ENCODE peak calls at places on chromosomes 4 and X, in five cellular contexts. P is thoracic aorta, C is right lobe of liver, G is endothelial cell of umbilical vein, V is psoas muscle. W is an unnamed sample. For H3K4me1, the result is how much of the 10 kb centered on the place peaks cover.

GRCh38 chrX:14697453-14697852 is 168.1 kb downstream of the GLRA2 start:
- DNase-seq in G (peak), V (peak), C (no peak), P (no peak), W (peak)

GRCh38 chrX:48754124-48754667 is 7.4 kb upstream of the GLOD5 start:
- DNase-seq in C (no peak), G (no peak), P (no peak), V (no peak), W (no peak)

GRCh38 chr4:4727536-4727935 is 131.9 kb upstream of the MSX1 start:
- DNase-seq in G (no peak), P (no peak), V (no peak), C (no peak), W (no peak)

GRCh38 chr4:55437356-55437796 is 41.6 kb downstream of the TMEM165 start:
- DNase-seq in P (no peak), C (no peak), V (no peak), G (peak), W (peak)

GRCh38 chr4:55074386-55074785 is 51.0 kb downstream of the KDR start:
- DNase-seq in C (no peak), V (no peak), G (peak), P (no peak), W (no peak)

GRCh38 chrX:31268359-31268758 is 196.5 kb upstream of the FTHL17 start:
- DNase-seq in C (no peak), G (no peak), P (no peak), V (no peak), W (no peak)

GRCh38 chr4:138300616-138301015 is 58.5 kb upstream of the SLC7A11 start:
- DNase-seq in G (no peak), C (no peak), P (no peak), V (no peak), W (no peak)

GRCh38 chrX:48460031-48460430 is 10.0 kb downstream of the SLC38A5 start:
- DNase-seq in V (no peak), P (no peak), C (peak), G (no peak), W (no peak)

GRCh38 chr4:164320847-164321246 is 433.1 kb upstream of the SMIM31 start:
- DNase-seq in G (no peak), P (no peak), C (no peak), V (no peak), W (no peak)

GRCh38 chr4:129344058-129344457 is 248.1 kb downstream of the C4orf33 start:
- DNase-seq in G (peak), V (no peak), P (no peak), C (no peak), W (peak)

GRCh38 chrX:29470029-29470428 is 745.3 kb upstream of the MAGEB2 start:
- DNase-seq in C (no peak), P (no peak), G (no peak), V (no peak), W (no peak)

GRCh38 chr4:7323872-7324650 is 110.7 kb downstream of the PSAPL1 start:
- DNase-seq in V (peak), G (no peak), P (no peak), C (peak), W (no peak)

GRCh38 chrX:68146054-68146453 is 287.2 kb downstream of the OPHN1 start:
- DNase-seq in P (no peak), V (no peak), G (peak), C (no peak), W (peak)

GRCh38 chrX:17022205-17022604 is 75.7 kb downstream of the REPS2 start:
- DNase-seq in V (no peak), G (no peak), C (no peak), P (no peak), W (peak)

DNA sequence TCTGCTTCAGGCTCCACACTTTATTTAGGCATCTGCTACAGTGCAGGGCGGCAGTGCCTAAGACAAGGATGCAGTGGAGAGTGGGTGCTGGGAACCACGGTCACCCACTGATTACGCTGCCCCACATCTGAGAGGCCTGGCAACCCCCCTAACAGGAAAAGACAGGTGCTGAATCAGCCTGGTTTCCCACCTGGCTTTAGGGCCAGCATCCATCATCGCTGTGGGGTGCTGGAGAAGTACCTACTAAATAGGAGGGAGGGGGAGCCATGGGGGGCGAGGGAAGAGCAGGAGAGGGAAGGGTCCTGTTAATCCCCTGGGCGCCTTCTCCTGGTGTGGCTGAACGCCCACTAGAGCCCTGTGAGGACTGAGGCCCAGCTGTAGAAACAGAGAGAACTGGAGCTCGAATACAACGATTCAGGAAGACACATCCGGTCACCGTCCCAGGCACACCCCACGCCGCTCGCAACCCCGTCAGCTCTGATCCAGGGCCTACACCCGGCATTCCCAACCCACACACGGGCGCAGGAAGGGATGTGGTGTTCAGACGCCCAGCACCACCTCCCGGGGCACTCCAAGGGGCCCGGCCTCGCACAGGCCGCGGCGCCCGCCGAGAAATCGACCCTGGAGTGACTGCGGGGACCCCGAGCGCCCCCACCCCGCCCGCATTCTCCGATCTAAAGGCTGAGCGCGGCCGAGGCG is 554 bp downstream of the DCTD start:
- DNase-seq in V (peak), G (peak), C (peak), P (no peak), W (peak)
- H3K4me1 ChIP-seq in V (under half), G (under half), C (under half), P (under half), W (under half)

GRCh38 chr4:78945638-78946179 is 6.5 kb upstream of the PAQR3 start:
- DNase-seq in V (no peak), P (no peak), G (no peak), C (no peak), W (no peak)
- H3K4me1 ChIP-seq in V (under half), P (under half), G (under half), C (under half), W (under half)

GRCh38 chr4:57097711-57098110 is 12.5 kb downstream of the IGFBP7 start:
- DNase-seq in V (no peak), G (no peak), P (no peak), C (no peak), W (no peak)

GRCh38 chr4:57098415-57098814 is 11.8 kb downstream of the IGFBP7 start:
- DNase-seq in P (no peak), C (no peak), V (no peak), G (no peak), W (no peak)

GRCh38 chr4:57100979-57101629 is 9.1 kb downstream of the IGFBP7 start:
- DNase-seq in G (no peak), V (no peak), P (no peak), C (no peak), W (no peak)

GRCh38 chr4:57099363-57099762 is 10.8 kb downstream of the IGFBP7 start:
- DNase-seq in G (no peak), V (no peak), P (no peak), C (no peak), W (no peak)

GRCh38 chr4:57098945-57099344 is 11.2 kb downstream of the IGFBP7 start:
- DNase-seq in V (no peak), G (no peak), C (no peak), P (no peak), W (no peak)
- H3K4me1 ChIP-seq in V (under half), G (half or more), C (under half), P (half or more), W (under half)

DNA sequence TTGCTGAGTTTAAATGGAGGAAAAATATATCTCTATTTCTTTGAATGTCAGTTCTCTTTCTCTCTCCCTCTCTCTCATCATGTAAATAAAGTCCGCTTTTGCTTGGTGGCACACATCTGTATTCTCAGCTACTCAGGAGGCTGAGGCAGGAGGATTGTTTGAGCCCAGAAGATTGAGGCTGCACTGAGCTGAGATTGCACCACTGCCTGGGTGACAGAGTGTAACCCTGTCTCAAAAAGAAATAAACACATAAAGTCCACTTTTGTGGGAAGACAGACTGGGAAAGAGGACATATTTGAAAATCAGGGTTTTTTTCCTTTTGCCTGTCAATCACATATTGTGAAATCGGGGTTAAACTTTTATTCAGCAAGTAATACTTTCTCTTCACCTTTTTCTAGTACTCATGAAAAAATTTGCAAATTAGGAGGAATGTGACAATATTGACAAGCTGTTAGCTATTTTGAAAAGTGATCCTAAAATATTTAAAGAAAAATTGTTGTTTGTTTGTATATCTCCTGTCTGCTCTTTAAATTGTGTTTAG is 42.6 kb downstream of the PLS3 start:
- DNase-seq in C (no peak), V (no peak), G (no peak), P (no peak), W (no peak)
- H3K4me1 ChIP-seq in C (under half), V (under half), G (under half), P (under half), W (under half)

DNA sequence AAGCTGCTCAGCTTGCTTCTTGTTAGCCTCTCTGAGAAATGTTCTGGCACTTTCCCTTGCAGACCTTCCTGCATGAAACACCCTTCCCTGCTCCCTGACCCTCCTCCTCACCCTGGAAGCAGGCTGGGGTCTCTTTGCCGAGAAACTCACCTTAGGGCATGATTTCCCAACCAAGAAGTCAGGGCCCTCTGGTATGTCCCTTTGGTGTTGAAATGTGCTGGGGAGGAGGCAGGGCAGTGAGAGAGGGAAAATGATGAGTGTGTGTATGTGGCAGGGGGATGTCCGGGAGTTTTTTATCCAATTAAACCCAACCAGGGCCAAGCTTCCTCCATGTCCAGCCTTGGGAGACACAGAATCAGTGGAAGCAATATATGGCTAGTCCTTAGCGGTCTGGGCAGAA is 5.1 kb downstream of the ELF4 start:
- DNase-seq in V (no peak), C (no peak), G (no peak), P (no peak), W (no peak)
- H3K4me1 ChIP-seq in V (under half), C (under half), G (under half), P (under half), W (under half)

GRCh38 chr4:94575652-94576051 is 123.9 kb downstream of the PDLIM5 start:
- DNase-seq in V (no peak), P (no peak), C (no peak), G (no peak), W (no peak)

GRCh38 chr4:94578195-94578594 is 126.5 kb downstream of the PDLIM5 start:
- DNase-seq in V (no peak), G (no peak), C (no peak), P (no peak), W (no peak)

GRCh38 chr4:94574616-94575015 is 122.9 kb downstream of the PDLIM5 start:
- DNase-seq in G (no peak), V (no peak), C (no peak), P (no peak), W (no peak)

GRCh38 chr4:94577136-94577535 is 125.4 kb downstream of the PDLIM5 start:
- DNase-seq in P (peak), V (no peak), G (peak), C (no peak), W (no peak)

DNA sequence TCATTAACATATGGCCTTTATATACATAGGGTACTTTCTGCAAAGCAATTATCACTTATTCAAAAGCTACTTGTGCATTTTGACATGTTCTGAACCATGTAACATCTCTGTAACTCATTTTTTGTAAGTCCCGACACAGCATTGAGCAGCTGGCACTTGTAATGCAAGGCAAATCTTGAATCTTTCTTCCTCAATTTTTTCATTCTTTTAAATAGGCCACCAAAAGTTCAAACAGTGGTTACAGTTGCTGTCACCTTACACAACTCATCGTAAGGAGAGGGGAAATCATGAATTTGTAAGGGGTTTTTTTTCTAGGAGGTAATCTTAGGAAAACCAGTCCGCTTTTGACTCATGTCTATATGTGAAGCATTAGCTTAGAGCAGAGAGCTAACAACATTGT is 124.4 kb downstream of the PDLIM5 start:
- DNase-seq in P (no peak), V (no peak), C (no peak), G (no peak), W (no peak)
- H3K4me1 ChIP-seq in P (under half), V (half or more), C (under half), G (under half), W (under half)

DNA sequence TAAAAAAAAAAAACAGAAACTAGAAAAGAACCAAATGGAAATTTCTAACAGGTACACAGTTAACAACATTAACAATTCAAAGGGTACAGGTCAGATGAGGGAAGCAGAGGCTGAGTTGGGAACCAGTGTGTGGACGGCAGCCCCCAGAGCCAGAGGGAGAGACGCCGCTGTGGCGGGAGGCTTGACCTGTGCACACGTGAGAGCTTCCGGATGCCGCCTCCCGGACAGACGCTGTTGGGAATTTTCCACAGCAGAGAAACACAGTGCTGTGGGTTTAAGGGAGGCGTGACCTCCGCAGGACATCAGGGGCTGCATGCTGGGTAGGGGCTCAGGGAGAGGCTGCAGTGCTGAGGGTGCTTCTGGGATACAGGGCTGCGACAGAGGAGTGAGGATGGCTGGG is 22.2 kb downstream of the TACC3 start:
- DNase-seq in C (no peak), V (no peak), G (no peak), P (no peak), W (no peak)
- H3K4me1 ChIP-seq in C (under half), V (under half), G (under half), P (under half), W (under half)

DNA sequence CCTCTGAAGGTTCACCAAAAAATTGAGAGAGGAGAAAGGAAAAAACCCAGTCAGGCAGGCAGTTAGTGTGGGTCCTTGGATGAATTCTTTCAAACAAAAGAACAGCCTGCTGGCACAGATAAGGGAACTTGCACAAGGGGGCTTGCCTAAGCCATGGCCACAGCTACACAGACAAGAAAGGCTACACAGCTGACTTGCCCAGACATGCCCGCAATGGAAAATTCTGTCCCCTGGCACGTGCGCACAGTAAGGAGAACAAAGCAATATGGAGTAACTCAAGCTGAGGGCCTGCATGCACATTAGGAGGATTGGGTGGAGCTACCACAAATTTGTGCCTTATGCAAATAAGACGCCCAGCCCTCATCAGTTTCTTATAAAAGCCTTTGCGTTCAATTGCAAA is 512.5 kb upstream of the HTR2C start:
- DNase-seq in C (no peak), P (no peak), V (no peak), G (no peak), W (no peak)
- H3K4me1 ChIP-seq in C (under half), P (under half), V (under half), G (under half), W (under half)

GRCh38 chr4:123350726-123351125 is 45.9 kb upstream of the SPRY1 start:
- DNase-seq in V (no peak), P (no peak), G (no peak), C (no peak), W (no peak)

GRCh38 chr4:123350191-123350544 is 46.4 kb upstream of the SPRY1 start:
- DNase-seq in C (no peak), P (no peak), G (peak), V (no peak), W (peak)

GRCh38 chr4:123346944-123347343 is 49.7 kb upstream of the SPRY1 start:
- DNase-seq in V (no peak), P (no peak), G (no peak), C (no peak), W (no peak)

GRCh38 chr4:123351713-123352112 is 44.9 kb upstream of the SPRY1 start:
- DNase-seq in C (peak), V (no peak), P (no peak), G (no peak), W (peak)

GRCh38 chr4:123349401-123350190 is 47.0 kb upstream of the SPRY1 start:
- DNase-seq in G (no peak), V (no peak), P (no peak), C (no peak), W (peak)
- H3K4me1 ChIP-seq in G (under half), V (under half), P (under half), C (under half), W (under half)

GRCh38 chr4:26874110-26874509 is 13.5 kb downstream of the STIM2 start:
- DNase-seq in G (no peak), P (no peak), V (no peak), C (peak), W (no peak)

GRCh38 chr4:26871611-26872010 is 11.0 kb downstream of the STIM2 start:
- DNase-seq in G (no peak), V (no peak), P (no peak), C (no peak), W (no peak)

GRCh38 chr4:26867914-26868684 is 7.5 kb downstream of the STIM2 start:
- DNase-seq in V (no peak), C (no peak), P (no peak), G (peak), W (no peak)

GRCh38 chr4:26873391-26874026 is 12.9 kb downstream of the STIM2 start:
- DNase-seq in P (no peak), V (no peak), C (no peak), G (no peak), W (peak)

DNA sequence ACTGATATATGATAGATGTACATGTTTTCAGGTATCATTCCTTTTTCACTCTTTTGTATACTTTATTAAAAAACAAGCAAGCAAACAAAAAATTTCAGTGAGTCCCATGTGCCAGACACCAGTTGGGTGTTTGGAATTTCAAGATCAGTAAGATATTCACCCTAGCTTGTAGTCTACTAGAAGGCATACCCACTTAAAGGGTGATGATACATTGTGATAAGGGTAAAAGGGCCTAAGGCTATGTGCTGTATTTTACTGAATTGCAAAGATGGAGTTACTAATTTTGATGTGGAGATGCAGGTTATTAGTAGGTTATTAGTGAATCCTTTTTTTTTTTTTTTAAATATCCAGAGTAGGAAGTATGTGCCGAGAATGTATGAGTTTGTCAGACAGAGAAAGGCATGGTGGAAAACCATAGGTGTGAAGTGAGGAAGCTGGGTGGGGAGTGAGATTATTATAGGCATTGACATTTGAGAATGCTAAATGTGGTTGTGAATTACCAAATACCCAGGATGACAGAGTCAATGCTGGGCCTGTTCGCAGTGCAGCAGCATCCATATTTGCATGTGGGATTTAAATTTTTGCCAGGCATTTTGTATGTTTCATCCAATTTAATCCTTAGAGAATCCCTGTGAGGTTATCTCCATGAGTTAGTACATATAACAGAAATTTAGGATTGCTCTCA is 10.1 kb downstream of the STIM2 start:
- DNase-seq in C (no peak), V (no peak), G (no peak), P (no peak), W (no peak)
- H3K4me1 ChIP-seq in C (under half), V (under half), G (under half), P (under half), W (under half)

W was measured in small intestine.